ENCODE peak calls at places on chromosome 13, in five cellular contexts. V is DND-41; Y is lung; X is effector memory CD4-positive, alpha-beta T cell; T is sigmoid colon. U is an unnamed sample.

GRCh38 chr13:102555914-102556553 is 40.8 kb upstream of the TPP2 start:
- DNase-seq in V (peak; percentile 15), Y (no peak), X (no peak), T (no peak), U (no peak)

GRCh38 chr13:65697843-65698242 is 1532.3 kb downstream of the PCDH9 start:
- DNase-seq in V (no peak), Y (no peak), X (no peak), T (no peak), U (no peak)

GRCh38 chr13:71005919-71006318 is 861.1 kb downstream of the DACH1 start:
- DNase-seq in V (no peak), Y (no peak), X (no peak), T (no peak), U (no peak)

GRCh38 chr13:49635599-49636433 is 7.5 kb downstream of the ARL11 start:
- DNase-seq in V (peak; percentile 12), Y (no peak), X (no peak), T (no peak), U (no peak)

GRCh38 chr13:46571189-46571901 is 18.4 kb downstream of the LRCH1 start:
- DNase-seq in V (no peak), Y (no peak), X (no peak), T (no peak), U (no peak)

GRCh38 chr13:33207616-33207964 is 78.0 kb downstream of the STARD13 start:
- DNase-seq in V (no peak), Y (no peak), X (no peak), T (no peak), U (no peak)

GRCh38 chr13:34543836-34544235 is 398.2 kb upstream of the NBEA start:
- DNase-seq in V (no peak), Y (no peak), X (no peak), T (no peak), U (no peak)

GRCh38 chr13:37769078-37769477 is 100.5 kb downstream of the TRPC4 start:
- DNase-seq in V (no peak), Y (no peak), X (no peak), T (no peak), U (no peak)

GRCh38 chr13:111401755-111402154 is 81.3 kb downstream of the TEX29 start:
- DNase-seq in V (no peak), Y (no peak), X (no peak), T (peak; percentile 49), U (no peak)

GRCh38 chr13:97030705-97031452 is 36.6 kb upstream of the OXGR1 start:
- DNase-seq in V (no peak), Y (no peak), X (no peak), T (no peak), U (no peak)

GRCh38 chr13:95115525-95115924 is 185.7 kb downstream of the ABCC4 start:
- DNase-seq in V (no peak), Y (peak; percentile 43), X (no peak), T (no peak), U (peak; percentile 22)

GRCh38 chr13:43368003-43368402 is 344.6 kb downstream of the DNAJC15 start:
- DNase-seq in V (no peak), Y (no peak), X (no peak), T (no peak), U (no peak)

GRCh38 chr13:108963846-108964600 is 334.6 kb downstream of the MYO16 start:
- DNase-seq in V (no peak), Y (no peak), X (no peak), T (no peak), U (no peak)

GRCh38 chr13:27264181-27264580 is 6.4 kb upstream of the RASL11A start:
- DNase-seq in V (no peak), Y (no peak), X (no peak), T (no peak), U (no peak)

GRCh38 chr13:26946675-26947342 is 186.2 kb upstream of the GPR12 start:
- DNase-seq in V (no peak), Y (no peak), X (no peak), T (no peak), U (no peak)

GRCh38 chr13:29520671-29521070 is 74.8 kb downstream of the SLC7A1 start:
- DNase-seq in V (no peak), Y (no peak), X (no peak), T (no peak), U (no peak)

GRCh38 chr13:26678796-26679195 is 81.8 kb downstream of the GPR12 start:
- DNase-seq in V (no peak), Y (no peak), X (no peak), T (no peak), U (no peak)

GRCh38 chr13:93511011-93511410 is 284.4 kb downstream of the GPC6 start:
- DNase-seq in V (no peak), Y (no peak), X (no peak), T (no peak), U (no peak)

GRCh38 chr13:31545616-31546015 is 193.7 kb upstream of the RXFP2 start:
- DNase-seq in V (no peak), Y (no peak), X (no peak), T (no peak), U (no peak)

GRCh38 chr13:27147530-27148170 is 24.0 kb downstream of the USP12 start:
- DNase-seq in V (no peak), Y (no peak), X (no peak), T (no peak), U (no peak)

GRCh38 chr13:77184455-77184854 is 142.4 kb downstream of the MYCBP2 start:
- DNase-seq in V (no peak), Y (no peak), X (no peak), T (no peak), U (no peak)

GRCh38 chr13:65090191-65090590 is 2139.9 kb downstream of the PCDH9 start:
- DNase-seq in V (no peak), Y (no peak), X (no peak), T (no peak), U (no peak)

GRCh38 chr13:112903071-112903577 is 65.9 kb upstream of the MCF2L start:
- DNase-seq in V (no peak), Y (no peak), X (no peak), T (peak; percentile 28), U (no peak)
- H3K27ac ChIP-seq in V (no peak overlapping the region), Y (no peak overlapping the region), X (no peak overlapping the region), T (no peak overlapping the region), U (no peak overlapping the region)

GRCh38 chr13:112771877-112772538 is 82.2 kb downstream of the ATP11A start:
- DNase-seq in V (no peak), Y (no peak), X (no peak), T (no peak), U (no peak)
- H3K27ac ChIP-seq in V (no peak overlapping the region), Y (no peak overlapping the region), X (no peak overlapping the region), T (no peak overlapping the region), U (no peak overlapping the region)

DNA sequence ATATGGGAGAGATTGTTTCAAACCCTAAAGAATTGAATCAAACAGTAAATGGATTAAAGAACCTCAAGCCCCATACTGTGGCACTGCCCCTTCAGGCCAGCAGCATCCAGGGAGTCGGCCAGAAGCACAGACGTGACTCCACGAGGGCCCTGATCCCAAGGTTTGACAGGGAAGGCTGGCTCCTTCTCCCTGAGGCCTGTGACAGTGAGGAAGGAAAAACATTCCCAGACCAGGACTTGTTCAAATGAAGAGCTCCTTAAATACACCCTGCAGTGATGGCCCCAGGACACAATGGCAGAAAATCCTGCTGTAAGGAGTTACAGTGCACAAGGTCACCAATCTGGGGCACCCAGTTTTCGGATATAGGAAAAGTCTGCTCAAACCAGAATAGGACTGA is 91.0 kb downstream of the COL4A1 start:
- DNase-seq in V (no peak), Y (no peak), X (no peak), T (no peak), U (no peak)
- H3K27ac ChIP-seq in V (no peak overlapping the region), Y (peak overlapping the region; percentile 72), X (no peak overlapping the region), T (peak overlapping the region; percentile 87), U (no peak overlapping the region)

GRCh38 chr13:114012921-114013320 is 39.0 kb upstream of the C13orf46 start:
- DNase-seq in V (no peak), Y (no peak), X (no peak), T (no peak), U (no peak)
- H3K27ac ChIP-seq in V (no peak overlapping the region), Y (no peak overlapping the region), X (no peak overlapping the region), T (no peak overlapping the region), U (no peak overlapping the region)

DNA sequence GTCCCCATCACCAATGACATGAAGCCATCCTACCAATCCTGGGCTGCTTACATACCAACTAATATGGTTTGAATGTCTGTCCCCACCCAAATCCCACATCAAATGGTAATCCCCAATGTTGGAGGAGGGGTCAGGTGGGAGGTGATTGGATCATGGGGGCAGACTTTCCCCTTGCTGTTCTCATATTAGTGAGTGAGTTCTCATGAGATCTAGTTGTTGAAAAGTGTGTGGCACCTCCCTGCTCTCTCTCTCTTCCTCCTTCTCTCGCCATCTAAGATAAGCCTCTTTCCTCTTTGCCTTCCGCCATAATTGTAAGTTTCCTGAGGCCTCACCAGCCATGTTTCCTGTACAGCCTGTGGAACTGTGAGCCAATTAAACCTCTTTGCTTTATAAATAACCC is 53.6 kb upstream of the FAM124A start:
- DNase-seq in V (no peak), Y (no peak), X (no peak), T (no peak), U (no peak)
- H3K27ac ChIP-seq in V (no peak overlapping the region), Y (no peak overlapping the region), X (no peak overlapping the region), T (no peak overlapping the region), U (no peak overlapping the region)

GRCh38 chr13:40993119-40993518 is 26.0 kb downstream of the ELF1 start:
- DNase-seq in V (peak; percentile 47), Y (no peak), X (no peak), T (no peak), U (no peak)
- H3K27ac ChIP-seq in V (peak overlapping the region; percentile 87), Y (peak overlapping the region; percentile 75), X (peak overlapping the region; percentile 48), T (no peak overlapping the region), U (peak overlapping the region; percentile 51)

U was measured in colonic mucosa.